ENCODE peak calls at places on chromosomes 11 and 22, in seven cellular contexts. P is bronchial epithelial cell, C is GM12878, A is coronary artery, N is cardiac fibroblast, B is AG04450, O is mucosa of descending colon. F is an unnamed sample.

GRCh38 chr11:44928144-44928543 is 22.5 kb downstream of the TP53I11 start:
- DNase-seq in P (no peak), C (no peak), A (no peak), N (no peak), B (no peak), O (no peak), F (no peak)

GRCh38 chr11:61885166-61885778 is 6.1 kb downstream of the FADS3 start:
- DNase-seq in P (no peak), C (no peak), A (no peak), N (no peak), B (no peak), O (no peak), F (no peak)

GRCh38 chr11:61482513-61482912 is 26.0 kb upstream of the LRRC10B start:
- DNase-seq in P (no peak), C (no peak), A (no peak), N (no peak), B (no peak), O (no peak), F (peak)

GRCh38 chr11:87281496-87281895 is 243.8 kb downstream of the TMEM135 start:
- DNase-seq in P (peak), C (no peak), A (no peak), N (peak), B (no peak), O (no peak), F (no peak)

GRCh38 chr11:38226684-38227083 is 1628.6 kb upstream of the RAG2 start:
- DNase-seq in P (no peak), C (no peak), A (no peak), N (peak), B (no peak), O (no peak), F (no peak)

GRCh38 chr11:10305262-10305963 is 540 bp downstream of the ADM start:
- DNase-seq in P (no peak), C (no peak), A (no peak), N (peak), B (no peak), O (peak), F (peak)

GRCh38 chr11:22884268-22884667 is 24.0 kb upstream of the CCDC179 start:
- DNase-seq in P (no peak), C (no peak), A (no peak), N (peak), B (no peak), O (no peak), F (no peak)

GRCh38 chr11:116732740-116733385 is 39.9 kb downstream of the BUD13 start:
- DNase-seq in P (peak), C (peak), A (peak), N (peak), B (peak), O (peak), F (peak)

GRCh38 chr11:101401245-101401644 is 182.6 kb downstream of the TRPC6 start:
- DNase-seq in P (no peak), C (no peak), A (no peak), N (peak), B (peak), O (no peak), F (no peak)

GRCh38 chr11:3375552-3375951 is 3.4 kb downstream of the ZNF195 start:
- DNase-seq in P (peak), C (no peak), A (no peak), N (peak), B (no peak), O (no peak), F (no peak)

GRCh38 chr22:39273950-39274887 is 29.4 kb upstream of the PDGFB start:
- DNase-seq in P (no peak), C (no peak), A (no peak), N (no peak), B (no peak), O (no peak), F (no peak)

GRCh38 chr11:70740475-70740825 is 342.1 kb downstream of the CTTN start:
- DNase-seq in P (no peak), C (no peak), A (no peak), N (no peak), B (no peak), O (no peak), F (no peak)

GRCh38 chr11:14578551-14578956 is 58.4 kb upstream of the PSMA1 start:
- DNase-seq in P (peak), C (peak), A (no peak), N (peak), B (no peak), O (no peak), F (no peak)

GRCh38 chr11:115911656-115912055 is 407.4 kb upstream of the CADM1 start:
- DNase-seq in P (no peak), C (no peak), A (no peak), N (no peak), B (no peak), O (no peak), F (no peak)

GRCh38 chr11:102139081-102139498 is 28.8 kb downstream of the YAP1 start:
- DNase-seq in P (peak), C (no peak), A (no peak), N (peak), B (peak), O (no peak), F (no peak)

GRCh38 chr22:32444068-32444467 is 20.2 kb downstream of the BPIFC start:
- DNase-seq in P (peak), C (no peak), A (no peak), N (peak), B (no peak), O (peak), F (no peak)
- TF ChIP-seq CTCF in P (peak), C (peak), A (no peak), N (no peak), B (no peak), O (no peak), F (peak)

GRCh38 chr11:119880143-119880542 is 151.1 kb upstream of the NECTIN1 start:
- DNase-seq in P (no peak), C (no peak), A (no peak), N (no peak), B (no peak), O (no peak), F (no peak)

GRCh38 chr11:119875841-119876600 is 147.0 kb upstream of the NECTIN1 start:
- DNase-seq in P (no peak), C (no peak), A (no peak), N (no peak), B (no peak), O (no peak), F (no peak)

GRCh38 chr11:119880873-119881272 is 151.9 kb upstream of the NECTIN1 start:
- DNase-seq in P (no peak), C (no peak), A (no peak), N (no peak), B (no peak), O (no peak), F (no peak)

GRCh38 chr11:119876841-119877240 is 147.8 kb upstream of the NECTIN1 start:
- DNase-seq in P (no peak), C (no peak), A (no peak), N (no peak), B (no peak), O (no peak), F (no peak)

DNA sequence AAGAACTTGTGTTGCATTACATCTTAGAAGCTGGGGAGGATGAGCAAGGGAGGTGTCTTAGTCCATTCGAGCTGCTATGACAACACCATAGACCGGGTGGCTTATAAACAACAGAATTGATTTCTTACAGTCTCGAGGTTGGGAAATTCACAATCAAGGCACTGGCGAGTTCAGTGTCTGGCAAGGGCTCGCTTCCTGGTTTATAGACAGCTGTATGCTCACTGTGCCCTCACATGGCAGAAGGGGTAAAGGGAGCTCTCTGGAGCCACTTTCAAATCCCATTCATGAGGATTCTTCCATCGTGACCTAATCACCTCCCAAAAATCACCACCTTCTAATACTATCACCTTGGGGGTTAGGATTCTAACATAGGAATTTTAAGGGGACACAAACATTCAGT is 150.0 kb upstream of the NECTIN1 start:
- DNase-seq in P (no peak), C (no peak), A (no peak), N (no peak), B (no peak), O (no peak), F (no peak)
- TF ChIP-seq CTCF in P (peak), C (peak), A (no peak), N (no peak), B (no peak), O (no peak), F (no peak)

GRCh38 chr11:1675536-1676253 is 21.3 kb upstream of the KRTAP5-6 start:
- DNase-seq in P (no peak), C (no peak), A (no peak), N (no peak), B (no peak), O (no peak), F (no peak)
- TF ChIP-seq CTCF in P (no peak), C (no peak), A (no peak), N (no peak), B (no peak), O (no peak), F (no peak)

GRCh38 chr11:106917973-106918372 is 100.3 kb downstream of the GUCY1A2 start:
- DNase-seq in P (peak), C (no peak), A (no peak), N (peak), B (no peak), O (no peak), F (peak)
- TF ChIP-seq CTCF in P (peak), C (peak), A (no peak), N (peak), B (peak), O (no peak), F (peak)

DNA sequence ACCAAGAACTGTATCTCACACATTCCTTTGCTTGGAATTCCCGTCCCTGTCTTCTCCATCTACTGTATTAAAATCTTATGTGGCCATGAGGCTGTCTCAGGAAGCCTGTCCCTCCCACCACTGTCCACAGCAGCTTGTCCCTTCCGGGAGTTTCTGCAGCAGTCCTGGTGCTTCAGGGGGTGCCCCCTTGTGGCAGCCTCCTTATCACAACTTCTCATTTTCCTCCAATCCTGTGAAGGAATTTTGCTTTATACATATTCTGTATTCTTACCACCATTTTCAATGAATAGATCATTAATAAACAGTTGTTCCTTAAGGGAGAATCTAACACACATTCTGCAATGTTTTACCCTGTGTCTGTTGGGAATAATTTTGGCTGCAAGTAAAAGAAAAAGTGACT is 220.4 kb upstream of the RAG2 start:
- DNase-seq in P (no peak), C (no peak), A (no peak), N (no peak), B (no peak), O (no peak), F (no peak)
- TF ChIP-seq CTCF in P (no peak), C (peak), A (no peak), N (no peak), B (peak), O (no peak), F (peak)

DNA sequence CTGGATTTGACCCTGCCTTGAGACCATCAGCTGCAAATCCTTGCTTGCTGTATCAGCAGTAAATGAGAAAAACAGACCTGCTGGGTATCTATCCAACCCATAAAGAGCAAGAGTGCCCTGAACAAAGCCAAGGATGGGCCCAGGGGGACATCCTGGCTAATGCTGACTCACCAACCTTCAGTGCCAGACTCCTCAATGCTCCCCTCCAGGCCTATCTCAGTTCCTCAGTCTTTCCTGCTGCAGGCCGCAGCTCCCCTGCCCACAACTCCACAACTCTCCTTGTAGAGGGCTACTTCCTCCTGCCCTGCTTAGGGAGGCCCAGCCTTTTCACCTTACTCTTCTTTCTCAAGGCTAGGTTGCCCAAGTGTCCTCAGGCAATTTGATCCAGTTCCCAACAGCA is 2.6 kb downstream of the LAMTOR1 start:
- DNase-seq in P (no peak), C (no peak), A (no peak), N (peak), B (no peak), O (no peak), F (no peak)
- TF ChIP-seq CTCF in P (no peak), C (no peak), A (no peak), N (no peak), B (no peak), O (no peak), F (no peak)

GRCh38 chr22:23856721-23857605 is 712 bp upstream of the SLC2A11 start:
- DNase-seq in P (peak), C (no peak), A (no peak), N (peak), B (no peak), O (peak), F (peak)
- TF ChIP-seq CTCF in P (no peak), C (no peak), A (no peak), N (no peak), B (peak), O (no peak), F (peak)

GRCh38 chr11:96827164-96827563 is 437.4 kb downstream of the JRKL start:
- DNase-seq in P (peak), C (no peak), A (no peak), N (peak), B (no peak), O (no peak), F (no peak)
- TF ChIP-seq CTCF in P (no peak), C (no peak), A (no peak), N (peak), B (no peak), O (no peak), F (peak)

DNA sequence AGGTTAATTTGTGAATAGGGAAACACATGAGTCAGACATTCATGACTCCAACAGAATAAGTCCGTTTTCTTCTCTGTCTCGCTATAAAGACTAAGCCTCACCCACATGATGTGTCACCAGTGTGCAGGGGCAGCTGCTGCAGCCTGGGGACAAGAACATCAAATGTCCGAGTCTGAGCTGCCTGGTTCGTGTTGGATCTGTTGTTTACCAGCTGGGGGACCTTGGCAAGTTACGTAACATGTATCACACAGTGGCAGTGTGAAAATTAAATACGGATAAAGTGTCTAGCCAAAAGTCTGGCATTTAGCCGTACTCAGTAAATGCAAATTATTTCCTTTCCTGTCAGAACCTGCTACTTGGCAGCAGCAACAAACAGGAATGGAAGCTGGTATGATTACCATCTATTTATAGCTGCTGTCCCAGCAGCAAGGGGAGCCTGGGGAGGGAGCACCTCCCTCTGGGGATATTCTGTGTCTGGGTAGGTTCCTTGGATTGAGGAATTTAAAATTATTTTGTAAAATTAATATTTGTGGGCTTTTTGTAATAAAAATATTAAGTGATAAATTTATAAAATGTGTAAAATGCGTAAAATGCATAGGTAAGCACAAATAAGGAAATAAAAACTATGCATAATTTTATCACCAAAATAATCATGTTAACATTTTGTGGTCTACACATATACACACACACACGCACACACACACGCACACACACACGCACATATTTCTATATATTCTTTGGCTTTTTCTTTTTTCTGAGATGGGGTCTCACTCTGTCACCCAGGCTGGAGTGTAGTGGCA is 1.3 kb upstream of the CLDN25 start:
- DNase-seq in P (peak), C (no peak), A (peak), N (peak), B (no peak), O (no peak), F (no peak)
- TF ChIP-seq CTCF in P (no peak), C (no peak), A (no peak), N (no peak), B (no peak), O (no peak), F (no peak)

DNA sequence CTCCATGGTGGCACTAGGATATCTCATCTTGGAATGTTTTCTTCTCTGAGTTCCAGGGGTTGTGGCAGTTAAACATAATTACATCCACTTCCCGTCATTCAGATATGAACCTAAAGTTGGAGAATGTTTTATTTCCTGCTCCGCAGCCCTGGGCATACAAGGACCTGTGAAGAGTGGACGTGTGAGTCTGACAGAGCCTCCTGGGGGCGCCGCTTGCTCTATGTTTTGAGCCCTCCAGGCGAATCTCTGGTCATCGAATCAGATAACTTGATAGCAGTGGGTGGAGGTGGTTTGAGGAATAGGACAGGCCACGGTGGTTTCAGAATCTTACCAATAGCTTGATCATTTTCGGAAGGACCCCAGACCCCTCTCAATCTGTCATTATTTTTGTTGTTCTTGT is 174.2 kb downstream of the NTM start:
- DNase-seq in P (no peak), C (no peak), A (no peak), N (no peak), B (no peak), O (no peak), F (no peak)
- TF ChIP-seq CTCF in P (no peak), C (no peak), A (no peak), N (no peak), B (no peak), O (no peak), F (no peak)